ENCODE peak calls at places on chromosome 20, in five cellular contexts. U is cardiac fibroblast, D is omental fat pad, I is natural killer cell, O is HFFc6. G is an unnamed sample.

GRCh38 chr20:17890330-17890729 is 78.3 kb downstream of the SNX5 start:
- DNase-seq in U (no peak), D (no peak), I (no peak), O (no peak), G (no peak)

GRCh38 chr20:31841928-31842327 is 3.5 kb downstream of the FOXS1 start:
- DNase-seq in U (peak; percentile 94), D (no peak), I (no peak), O (peak; percentile 59), G (no peak)

GRCh38 chr20:2942439-2942838 is 69.2 kb downstream of the PTPRA start:
- DNase-seq in U (peak; percentile 54), D (no peak), I (no peak), O (no peak), G (no peak)

GRCh38 chr20:20237093-20237959 is 130.6 kb upstream of the INSM1 start:
- DNase-seq in U (peak; percentile 44), D (no peak), I (peak; percentile 40), O (peak; percentile 2), G (peak; percentile 56)

GRCh38 chr20:46040902-46041535 is 12.0 kb downstream of the SLC12A5 start:
- DNase-seq in U (peak; percentile 31), D (no peak), I (peak; percentile 40), O (peak; percentile 24), G (no peak)

GRCh38 chr20:51803157-51803854 is 985 bp upstream of the SALL4 start:
- DNase-seq in U (no peak), D (no peak), I (no peak), O (peak; percentile 60), G (no peak)

GRCh38 chr20:21511485-21511849 is 2.4 kb downstream of the NKX2-2 start:
- DNase-seq in U (no peak), D (no peak), I (no peak), O (no peak), G (no peak)

GRCh38 chr20:600141-600540 is 10.0 kb downstream of the TCF15 start:
- DNase-seq in U (no peak), D (no peak), I (no peak), O (no peak), G (no peak)

GRCh38 chr20:59646487-59646886 is 42.1 kb downstream of the PHACTR3 start:
- DNase-seq in U (no peak), D (no peak), I (no peak), O (no peak), G (no peak)

GRCh38 chr20:59580208-59580980 is 23.9 kb upstream of the PHACTR3 start:
- DNase-seq in U (no peak), D (no peak), I (no peak), O (no peak), G (no peak)

GRCh38 chr20:56465997-56466396 is 2.4 kb upstream of the RTF2 start:
- DNase-seq in U (no peak), D (no peak), I (no peak), O (no peak), G (no peak)

GRCh38 chr20:43857127-43857526 is 57.5 kb upstream of the TOX2 start:
- DNase-seq in U (no peak), D (no peak), I (no peak), O (no peak), G (no peak)

GRCh38 chr20:31806564-31807355 is 12.4 kb upstream of the MYLK2 start:
- DNase-seq in U (no peak), D (no peak), I (no peak), O (no peak), G (no peak)

GRCh38 chr20:43751167-43752050 is 24.6 kb upstream of the GTSF1L start:
- DNase-seq in U (peak; percentile 94), D (no peak), I (peak; percentile 21), O (peak; percentile 92), G (no peak)

GRCh38 chr20:51042064-51042463 is 19.2 kb upstream of the KCNG1 start:
- DNase-seq in U (peak; percentile 20), D (no peak), I (no peak), O (no peak), G (no peak)

GRCh38 chr20:41357424-41358163 is 9.0 kb downstream of the EMILIN3 start:
- DNase-seq in U (no peak), D (no peak), I (no peak), O (no peak), G (no peak)

G was measured in BE2C.